ENCODE peak calls at places on chromosomes 12 and 14, in five cellular contexts. U, F, A, I and D are unnamed samples.
A peak's percentile ranks its signal among the peaks of the same experiment; 100 is the strongest.

GRCh38 chr12:132027636-132028035 is 77.9 kb downstream of the EP400 start:
- DNase-seq in F (no peak), A (no peak), U (no peak), I (no peak), D (no peak)

GRCh38 chr12:104025771-104026170 is 24.2 kb downstream of the GLT8D2 start:
- DNase-seq in F (no peak), I (no peak), A (no peak), U (no peak), D (no peak)

GRCh38 chr12:103751171-103751570 is 89.9 kb downstream of the NT5DC3 start:
- DNase-seq in U (no peak), A (no peak), F (no peak), I (no peak), D (no peak)

GRCh38 chr12:107347261-107347660 is 253.9 kb upstream of the CRY1 start:
- DNase-seq in A (no peak), U (no peak), F (no peak), I (no peak), D (no peak)

GRCh38 chr12:69405466-69405865 is 45.9 kb downstream of the YEATS4 start:
- DNase-seq in F (no peak), I (peak; percentile 92), A (no peak), U (peak; percentile 80), D (peak; percentile 95)

GRCh38 chr12:114272071-114272470 is 133.9 kb downstream of the TBX5 start:
- DNase-seq in I (no peak), A (no peak), U (no peak), F (no peak), D (no peak)

GRCh38 chr14:81208489-81208888 is 12.3 kb downstream of the GTF2A1 start:
- DNase-seq in A (no peak), F (no peak), U (no peak), I (no peak), D (no peak)

GRCh38 chr14:100546051-100546443 is 41.2 kb downstream of the BEGAIN start:
- DNase-seq in U (no peak), F (no peak), A (peak; percentile 35), I (no peak), D (no peak)

GRCh38 chr14:33922125-33922524 is 28.7 kb downstream of the EGLN3 start:
- DNase-seq in U (no peak), A (no peak), I (no peak), F (no peak), D (no peak)

GRCh38 chr12:108787539-108787938 is 56.2 kb upstream of the CORO1C start:
- DNase-seq in F (no peak), U (no peak), A (no peak), I (no peak), D (no peak)

GRCh38 chr12:120137833-120138232 is 21.3 kb upstream of the RAB35 start:
- DNase-seq in I (no peak), U (no peak), F (no peak), A (no peak), D (no peak)

GRCh38 chr12:9674226-9674590 is 4.7 kb downstream of the CLEC2D start:
- DNase-seq in F (no peak), I (no peak), A (no peak), U (no peak), D (no peak)

GRCh38 chr12:92861381-92861780 is 67.7 kb downstream of the EEA1 start:
- DNase-seq in F (no peak), A (no peak), I (no peak), U (no peak), D (no peak)

GRCh38 chr14:98782062-98782461 is 489.9 kb downstream of the BCL11B start:
- DNase-seq in I (no peak), F (no peak), U (no peak), A (no peak), D (no peak)

GRCh38 chr14:90905531-90905930 is 89.3 kb upstream of the TTC7B start:
- DNase-seq in U (no peak), A (no peak), F (no peak), I (no peak), D (no peak)

GRCh38 chr12:56565510-56566101 is 44.0 kb downstream of the RBMS2 start:
- DNase-seq in I (peak; percentile 71), U (peak; percentile 66), F (peak; percentile 93), A (peak; percentile 82), D (peak; percentile 5)

GRCh38 chr14:60356921-60357550 is 108.0 kb downstream of the PPM1A start:
- DNase-seq in A (no peak), F (no peak), U (no peak), I (no peak), D (no peak)

GRCh38 chr12:131975228-131975627 is 25.5 kb downstream of the EP400 start:
- DNase-seq in F (no peak), A (no peak), I (no peak), U (no peak), D (no peak)

GRCh38 chr14:83559721-83560120 is 1970.2 kb upstream of the FLRT2 start:
- DNase-seq in U (peak; percentile 33), A (no peak), F (no peak), I (no peak), D (no peak)

GRCh38 chr12:122133192-122133950 is 40.6 kb downstream of the IL31 start:
- DNase-seq in F (no peak), A (no peak), I (no peak), U (no peak), D (no peak)

GRCh38 chr14:61469771-61470170 is 148.4 kb downstream of the PRKCH start:
- DNase-seq in A (no peak), F (no peak), I (no peak), U (no peak), D (no peak)

GRCh38 chr14:51160871-51161270 is 66.0 kb upstream of the TRIM9 start:
- DNase-seq in I (no peak), U (no peak), A (no peak), F (no peak), D (no peak)

GRCh38 chr14:51155331-51155730 is 60.4 kb upstream of the TRIM9 start:
- DNase-seq in U (no peak), F (no peak), A (no peak), I (no peak), D (no peak)

DNA sequence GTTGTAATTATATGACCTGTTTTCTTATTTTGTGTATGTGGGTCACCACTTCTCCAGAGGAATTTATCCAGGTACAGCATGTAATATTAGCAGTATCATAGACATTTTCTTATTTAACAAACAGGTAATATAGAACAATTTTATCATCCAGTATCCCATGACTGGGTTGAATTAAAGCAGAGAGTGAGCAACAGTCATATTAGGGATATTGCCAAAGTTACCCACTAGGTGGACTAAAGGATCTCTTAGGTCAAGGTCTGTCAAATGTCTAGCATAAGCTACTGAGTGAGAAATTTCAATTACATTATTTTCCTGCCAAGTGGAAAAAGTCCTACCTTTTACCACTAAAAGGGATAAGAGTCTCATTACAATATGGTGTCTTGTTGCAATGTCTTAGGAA is 62.1 kb upstream of the TRIM9 start:
- DNase-seq in I (no peak), U (no peak), A (no peak), F (no peak), D (no peak)
- TF ChIP-seq CTCF in I (peak; percentile 23), U (peak; percentile 40), A (peak; percentile 37), F (no peak), D (no peak)

GRCh38 chr12:49974677-49975369 is 2.1 kb downstream of the AQP6 start:
- DNase-seq in A (no peak), U (no peak), I (no peak), F (no peak), D (no peak)
- H3K4me3 ChIP-seq in A (no peak overlapping the region), U (no peak overlapping the region), I (no peak overlapping the region), F (no peak overlapping the region), D (no peak overlapping the region)

DNA sequence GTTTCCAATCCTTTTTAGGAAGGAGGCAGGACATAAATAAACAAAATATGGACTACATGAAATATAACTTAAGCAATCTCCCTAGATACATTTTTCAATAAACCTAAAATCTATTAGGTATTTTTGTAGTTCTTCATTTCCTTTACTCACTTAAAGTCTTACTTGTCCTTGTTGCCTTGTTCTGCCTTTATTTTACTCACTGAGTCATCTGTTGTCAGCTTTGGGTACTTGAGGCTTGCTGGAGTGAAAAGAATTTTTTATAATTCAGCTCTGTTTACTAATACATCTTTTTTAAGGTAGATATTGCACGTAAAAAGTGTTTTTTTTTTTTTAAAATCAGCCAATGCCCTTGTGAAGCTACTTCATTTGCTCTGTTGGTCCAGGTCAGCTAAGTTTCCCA is 216.2 kb downstream of the PELI2 start:
- DNase-seq in F (no peak), A (no peak), U (no peak), I (no peak), D (no peak)
- TF ChIP-seq CTCF in F (no peak), A (no peak), U (no peak), I (no peak), D (no peak)

GRCh38 chr14:96090441-96091148 is 51.4 kb downstream of the C14orf132 start:
- DNase-seq in A (peak; percentile 81), F (peak; percentile 84), U (peak; percentile 26), I (no peak), D (no peak)
- H3K4me3 ChIP-seq in A (no peak overlapping the region), F (no peak overlapping the region), U (no peak overlapping the region), I (no peak overlapping the region), D (peak overlapping the region; percentile 18)

DNA sequence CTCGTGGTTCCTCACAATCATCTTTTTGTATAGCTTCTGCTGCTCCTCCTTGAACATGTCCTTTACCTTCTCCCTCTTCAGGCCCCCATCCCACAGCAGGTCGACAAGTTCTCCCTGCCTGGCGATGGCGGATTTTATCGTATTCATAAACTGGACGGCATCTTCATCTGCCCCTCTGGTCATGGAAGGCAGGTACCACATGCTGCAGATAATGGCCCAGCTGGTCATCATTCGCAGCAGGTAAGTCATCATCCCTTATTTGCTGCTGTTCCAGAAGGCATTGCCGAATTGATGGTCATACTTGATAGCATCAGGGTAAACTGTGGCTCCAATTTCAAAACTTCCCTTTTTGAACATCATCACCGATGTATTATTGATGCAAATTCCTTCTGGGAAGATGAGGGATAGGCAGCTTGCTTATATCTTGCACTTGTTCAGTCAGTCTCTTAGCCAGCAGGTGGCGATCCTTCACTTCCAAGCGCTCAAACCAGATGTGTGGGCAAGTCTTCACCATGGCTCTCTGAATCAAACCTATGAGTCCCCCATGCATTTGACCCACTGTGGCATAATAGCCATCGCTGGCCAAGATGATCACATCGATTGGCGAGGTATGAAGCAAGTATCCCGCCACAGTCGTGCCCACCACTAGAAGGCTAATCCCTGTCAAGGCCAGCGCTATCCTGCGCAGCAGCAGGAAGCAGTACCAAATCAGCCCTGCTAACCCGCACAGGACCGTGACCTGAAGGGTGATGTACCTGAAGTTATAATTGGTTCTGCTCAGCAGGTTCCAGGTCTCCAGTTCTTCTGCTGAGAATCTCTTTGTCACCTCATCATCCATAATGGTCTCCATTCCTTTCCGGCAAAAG is 381.5 kb upstream of the STXBP6 start:
- DNase-seq in A (no peak), I (no peak), U (no peak), F (no peak), D (no peak)
- TF ChIP-seq CTCF in A (no peak), I (no peak), U (no peak), F (no peak), D (no peak)

GRCh38 chr14:74348735-74349463 is 628 bp downstream of the VRTN start:
- DNase-seq in A (no peak), U (no peak), F (no peak), I (no peak), D (no peak)
- H3K4me3 ChIP-seq in A (no peak overlapping the region), U (no peak overlapping the region), F (no peak overlapping the region), I (no peak overlapping the region), D (no peak overlapping the region)